ENCODE peak calls at places on chromosomes 1 and 21, in five cellular contexts. S, R, J, X and M are unnamed samples.

GRCh38 chr1:119475866-119476439 is 31.1 kb upstream of the HSD3B1 start:
- DNase-seq in S (peak), R (peak), J (peak), X (peak), M (peak)

GRCh38 chr1:247210062-247210385 is 38.2 kb upstream of the ZNF124 start:
- DNase-seq in S (no peak), R (no peak), J (no peak), X (no peak), M (no peak)

GRCh38 chr1:6426321-6426971 is 1.9 kb downstream of the ESPN start:
- DNase-seq in S (no peak), R (no peak), J (no peak), X (no peak), M (no peak)

GRCh38 chr1:235090406-235091069 is 38.1 kb downstream of the TOMM20 start:
- DNase-seq in S (no peak), R (no peak), J (peak), X (no peak), M (no peak)

GRCh38 chr1:164726235-164726634 is 167.3 kb downstream of the PBX1 start:
- DNase-seq in S (no peak), R (no peak), J (no peak), X (no peak), M (no peak)

GRCh38 chr1:222910699-222911098 is 95.9 kb downstream of the DISP1 start:
- DNase-seq in S (no peak), R (no peak), J (no peak), X (no peak), M (no peak)

GRCh38 chr1:73765551-73766233 is 432.3 kb downstream of the LRRIQ3 start:
- DNase-seq in S (no peak), R (no peak), J (no peak), X (peak), M (peak)

GRCh38 chr1:173934440-173934839 is 17.3 kb upstream of the SERPINC1 start:
- DNase-seq in S (no peak), R (no peak), J (no peak), X (no peak), M (no peak)

GRCh38 chr21:31857096-31857495 is 15.7 kb upstream of the HUNK start:
- DNase-seq in S (no peak), R (no peak), J (no peak), X (no peak), M (no peak)

GRCh38 chr1:53048345-53048737 is 13.7 kb upstream of the PODN start:
- DNase-seq in S (no peak), R (no peak), J (no peak), X (no peak), M (no peak)

GRCh38 chr1:107626075-107626796 is 338.7 kb downstream of the VAV3 start:
- DNase-seq in S (no peak), R (no peak), J (no peak), X (no peak), M (no peak)

GRCh38 chr1:114746450-114747121 is 11.2 kb downstream of the CSDE1 start:
- DNase-seq in S (no peak), R (no peak), J (no peak), X (no peak), M (no peak)

GRCh38 chr1:2961081-2961480 is 60.2 kb upstream of the ACTRT2 start:
- DNase-seq in S (no peak), R (no peak), J (no peak), X (no peak), M (no peak)

GRCh38 chr1:31410871-31411270 is 2.1 kb upstream of the SERINC2 start:
- DNase-seq in S (no peak), R (no peak), J (no peak), X (no peak), M (no peak)

GRCh38 chr21:26819944-26820343 is 25.3 kb downstream of the ADAMTS1 start:
- DNase-seq in S (no peak), R (no peak), J (no peak), X (no peak), M (no peak)

GRCh38 chr1:221162352-221162751 is 283.1 kb downstream of the HLX start:
- DNase-seq in S (no peak), R (no peak), J (no peak), X (no peak), M (no peak)